ENCODE peak calls at places on chromosomes 3 and 15, in seven cellular contexts. O is breast epithelium; T is nephron progenitor cell; I is ecto neural progenitor cell; N is stimulated activated CD4-positive, alpha-beta T cell treated with anti-CD3 and anti-CD28 coated beads, Interleukin-15, amount 100 ng/mL, for 1 hour; D is HTR-8/SVneo; R is foreskin fibroblast. Z is an unnamed sample.

GRCh38 chr15:70269991-70270751 is 172.5 kb upstream of the TLE3 start:
- DNase-seq in O (no peak), T (no peak), I (no peak), N (no peak), D (no peak), R (no peak), Z (peak)

GRCh38 chr15:82832601-82833209 is 23.3 kb downstream of the WHAMM start:
- DNase-seq in O (no peak), T (no peak), I (no peak), N (peak), D (peak), R (peak), Z (no peak)

GRCh38 chr3:69770976-69771634 is 31.8 kb downstream of the MITF start:
- DNase-seq in O (no peak), T (no peak), I (no peak), N (no peak), D (no peak), R (peak), Z (no peak)

GRCh38 chr15:70690491-70691281 is 72.7 kb downstream of the UACA start:
- DNase-seq in O (no peak), T (no peak), I (no peak), N (no peak), D (no peak), R (no peak), Z (no peak)

GRCh38 chr3:38816026-38816425 is at the start of gene SCN10A:
- DNase-seq in O (no peak), T (no peak), I (no peak), N (no peak), D (no peak), R (no peak), Z (no peak)

GRCh38 chr15:76337047-76337738 is 620 bp downstream of the ISL2 start:
- DNase-seq in O (no peak), T (peak), I (no peak), N (no peak), D (peak), R (peak), Z (no peak)

GRCh38 chr15:52262364-52262763 is 33.2 kb downstream of the MYO5C start:
- DNase-seq in O (no peak), T (no peak), I (no peak), N (no peak), D (no peak), R (no peak), Z (no peak)

GRCh38 chr15:63900306-63900705 is 66.6 kb upstream of the HERC1 start:
- DNase-seq in O (no peak), T (no peak), I (no peak), N (no peak), D (no peak), R (no peak), Z (no peak)

GRCh38 chr15:45645026-45645980 is 10.5 kb downstream of the SQOR start:
- DNase-seq in O (no peak), T (no peak), I (no peak), N (no peak), D (no peak), R (peak), Z (no peak)

GRCh38 chr15:40249477-40250303 is 10.8 kb downstream of the PAK6 start:
- DNase-seq in O (peak), T (no peak), I (no peak), N (no peak), D (no peak), R (peak), Z (peak)

GRCh38 chr3:188230962-188231361 is 77.0 kb downstream of the LPP start:
- DNase-seq in O (no peak), T (no peak), I (no peak), N (no peak), D (peak), R (peak), Z (no peak)

GRCh38 chr3:53496984-53497383 is 2.6 kb downstream of the CACNA1D start:
- DNase-seq in O (no peak), T (no peak), I (no peak), N (no peak), D (no peak), R (no peak), Z (no peak)

GRCh38 chr3:48478631-48479555 is 25.1 kb downstream of the SHISA5 start:
- DNase-seq in O (no peak), T (no peak), I (no peak), N (no peak), D (no peak), R (no peak), Z (no peak)

GRCh38 chr3:120659285-120659684 is 22.8 kb downstream of the HGD start:
- DNase-seq in O (no peak), T (no peak), I (no peak), N (no peak), D (no peak), R (no peak), Z (no peak)

GRCh38 chr15:82952156-82953081 is at the start of gene HOMER2:
- DNase-seq in O (no peak), T (peak), I (peak), N (peak), D (peak), R (no peak), Z (no peak)

GRCh38 chr3:33941804-33942203 is 143.4 kb downstream of the PDCD6IP start:
- DNase-seq in O (no peak), T (no peak), I (no peak), N (no peak), D (no peak), R (no peak), Z (no peak)

GRCh38 chr3:125428216-125428830 is 53.2 kb upstream of the ZNF148 start:
- DNase-seq in O (no peak), T (no peak), I (no peak), N (no peak), D (no peak), R (peak), Z (no peak)

GRCh38 chr3:184176377-184177330 is 2.0 kb downstream of the AP2M1 start:
- DNase-seq in O (no peak), T (peak), I (peak), N (no peak), D (peak), R (peak), Z (peak)

GRCh38 chr3:100063929-100064461 is 50.3 kb downstream of the FILIP1L start:
- DNase-seq in O (no peak), T (no peak), I (no peak), N (no peak), D (no peak), R (peak), Z (no peak)

GRCh38 chr3:104452697-104453096 is 914.0 kb upstream of the ALCAM start:
- DNase-seq in O (no peak), T (no peak), I (no peak), N (no peak), D (no peak), R (no peak), Z (no peak)

GRCh38 chr15:99117563-99118257 is 12.8 kb downstream of the SYNM start:
- DNase-seq in O (no peak), T (no peak), I (no peak), N (no peak), D (no peak), R (no peak), Z (peak)

GRCh38 chr15:98713585-98714001 is 65.3 kb downstream of the IGF1R start:
- DNase-seq in O (peak), T (no peak), I (no peak), N (no peak), D (no peak), R (peak), Z (no peak)

GRCh38 chr3:127710473-127710941 is 37.8 kb downstream of the ABTB1 start:
- DNase-seq in O (no peak), T (no peak), I (peak), N (no peak), D (no peak), R (no peak), Z (no peak)

GRCh38 chr15:92869263-92869940 is 30.7 kb upstream of the CHD2 start:
- DNase-seq in O (peak), T (no peak), I (no peak), N (no peak), D (peak), R (peak), Z (no peak)

GRCh38 chr3:159731254-159731653 is 257.4 kb upstream of the IL12A start:
- DNase-seq in O (peak), T (no peak), I (no peak), N (no peak), D (no peak), R (no peak), Z (no peak)

GRCh38 chr15:73786518-73786917 is 33.4 kb upstream of the INSYN1 start:
- DNase-seq in O (no peak), T (no peak), I (no peak), N (no peak), D (no peak), R (no peak), Z (no peak)

GRCh38 chr3:197599089-197599765 is 43.5 kb upstream of the BDH1 start:
- DNase-seq in O (peak), T (peak), I (peak), N (peak), D (peak), R (peak), Z (no peak)

GRCh38 chr3:140225996-140226395 is 291.0 kb downstream of the CLSTN2 start:
- DNase-seq in O (no peak), T (no peak), I (no peak), N (no peak), D (no peak), R (no peak), Z (no peak)

GRCh38 chr3:139718415-139718814 is 40.6 kb upstream of the NMNAT3 start:
- DNase-seq in O (no peak), T (peak), I (peak), N (no peak), D (peak), R (no peak), Z (no peak)

GRCh38 chr15:92605225-92605944 is 50.2 kb downstream of the FAM174B start:
- DNase-seq in O (no peak), T (no peak), I (no peak), N (no peak), D (no peak), R (no peak), Z (peak)

GRCh38 chr15:55799287-55800212 is 56.6 kb upstream of the PRTG start:
- DNase-seq in O (no peak), T (peak), I (peak), N (no peak), D (peak), R (no peak), Z (no peak)

GRCh38 chr3:18751514-18751913 is 326.4 kb upstream of the SATB1 start:
- DNase-seq in O (no peak), T (no peak), I (no peak), N (no peak), D (no peak), R (no peak), Z (no peak)

GRCh38 chr3:192060160-192060783 is 599.3 kb downstream of the PYDC2 start:
- DNase-seq in O (no peak), T (peak), I (peak), N (no peak), D (no peak), R (no peak), Z (no peak)

GRCh38 chr3:150073513-150073912 is 102.8 kb upstream of the PFN2 start:
- DNase-seq in O (no peak), T (no peak), I (no peak), N (no peak), D (no peak), R (no peak), Z (no peak)

GRCh38 chr15:74799843-74800558 is 12.6 kb upstream of the LMAN1L start:
- DNase-seq in O (peak), T (peak), I (peak), N (peak), D (peak), R (peak), Z (no peak)

GRCh38 chr3:135970500-135971116 is 5.1 kb downstream of the PPP2R3A start:
- DNase-seq in O (no peak), T (no peak), I (no peak), N (no peak), D (no peak), R (peak), Z (no peak)

GRCh38 chr15:41607033-41607432 is 48.0 kb downstream of the TYRO3 start:
- DNase-seq in O (no peak), T (no peak), I (no peak), N (no peak), D (peak), R (peak), Z (no peak)

GRCh38 chr15:100078511-100079220 is 263.1 kb downstream of the ADAMTS17 start:
- DNase-seq in O (no peak), T (no peak), I (no peak), N (no peak), D (no peak), R (no peak), Z (no peak)

GRCh38 chr3:30475038-30475808 is 131.2 kb upstream of the TGFBR2 start:
- DNase-seq in O (no peak), T (no peak), I (no peak), N (no peak), D (no peak), R (no peak), Z (no peak)

GRCh38 chr15:73052679-73053397 is 575 bp downstream of the NEO1 start:
- DNase-seq in O (peak), T (peak), I (peak), N (no peak), D (peak), R (no peak), Z (no peak)

Z was measured in chondrocyte.